ENCODE peak calls at places on chromosomes 13 and 19, in five cellular contexts. K, Z, A, U and I are unnamed samples.

GRCh38 chr19:56748443-56748842 is 76.9 kb upstream of the ZNF835 start:
- DNase-seq in K (no peak), Z (no peak), A (no peak), U (peak; percentile 14), I (peak; percentile 18)

GRCh38 chr13:32791545-32792172 is 205.4 kb downstream of the PDS5B start:
- DNase-seq in K (no peak), Z (no peak), A (no peak), U (no peak), I (no peak)

GRCh38 chr19:38288127-38288855 is 15.8 kb upstream of the C19orf33 start:
- DNase-seq in K (no peak), Z (peak; percentile 35), A (no peak), U (no peak), I (no peak)

GRCh38 chr19:1882089-1882785 is 3.1 kb downstream of the ABHD17A start:
- DNase-seq in K (no peak), Z (peak; percentile 72), A (no peak), U (no peak), I (no peak)

GRCh38 chr13:33290421-33290965 is 4.9 kb upstream of the STARD13 start:
- DNase-seq in K (no peak), Z (peak; percentile 69), A (no peak), U (no peak), I (no peak)

GRCh38 chr19:50003254-50003788 is 21.9 kb downstream of the VRK3 start:
- DNase-seq in K (no peak), Z (no peak), A (no peak), U (peak; percentile 7), I (no peak)

GRCh38 chr19:41691268-41691970 is 3.3 kb upstream of the CEACAM7 start:
- DNase-seq in K (no peak), Z (no peak), A (no peak), U (no peak), I (peak; percentile 49)

GRCh38 chr13:70723732-70724131 is 615.5 kb upstream of the KLHL1 start:
- DNase-seq in K (no peak), Z (no peak), A (no peak), U (peak; percentile 63), I (no peak)

GRCh38 chr19:40450664-40451063 is 6.5 kb upstream of the SERTAD3 start:
- DNase-seq in K (no peak), Z (peak; percentile 1), A (no peak), U (no peak), I (no peak)

GRCh38 chr19:796692-797527 is at the start of gene PTBP1:
- DNase-seq in K (peak; percentile 100), Z (peak; percentile 100), A (peak; percentile 100), U (peak; percentile 100), I (peak; percentile 100)
- H3K27ac ChIP-seq in K (peak within 1 kb of the TSS; percentile 91), Z (peak within 1 kb of the TSS; percentile 85), A (peak within 1 kb of the TSS; percentile 89), U (peak within 1 kb of the TSS; percentile 86), I (peak within 1 kb of the TSS; percentile 100)

DNA sequence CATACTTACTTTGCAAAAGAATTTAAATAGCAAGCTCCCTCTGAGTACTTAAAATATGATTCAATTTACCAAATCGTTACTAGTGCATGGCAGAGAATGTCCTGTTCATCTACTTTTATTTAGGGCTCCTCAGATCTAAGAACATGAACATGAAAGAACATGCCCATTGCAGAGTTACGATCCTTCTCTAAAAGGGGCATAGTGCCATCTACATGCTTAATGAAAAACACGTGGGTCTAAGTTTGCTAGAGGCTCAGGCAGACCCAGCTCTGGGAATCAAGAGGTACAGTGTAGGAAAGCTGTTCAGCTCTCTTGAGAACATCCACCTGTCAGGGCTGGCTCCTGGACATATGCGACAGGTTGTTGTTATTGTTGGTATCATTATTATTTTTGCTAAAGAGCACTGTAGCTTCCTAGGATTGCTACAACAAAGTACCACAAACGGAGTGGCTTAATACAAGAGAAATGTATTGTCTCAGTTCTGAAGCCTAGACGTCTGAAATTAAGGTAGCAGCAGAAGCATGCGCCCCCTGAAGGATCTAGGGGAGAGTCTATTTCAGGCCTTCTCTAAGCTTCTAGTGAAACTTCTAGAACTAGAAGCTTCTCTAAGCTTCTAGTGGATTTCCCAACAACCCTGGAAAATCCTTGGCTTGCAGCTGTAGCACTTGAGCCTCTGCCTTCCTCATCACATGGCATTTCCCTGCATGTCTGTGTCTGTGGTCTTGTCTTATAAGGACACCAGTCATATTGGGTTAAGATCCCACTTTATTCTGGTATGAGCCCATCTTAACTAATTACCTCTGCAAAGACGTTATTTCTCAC is 133.9 kb downstream of the DCT start:
- DNase-seq in K (no peak), Z (no peak), A (peak; percentile 28), U (peak; percentile 79), I (no peak)
- TF ChIP-seq CTCF in K (no peak), Z (no peak), A (no peak), U (peak; percentile 17), I (no peak)

GRCh38 chr19:51025809-51026553 is 435 bp downstream of the KLK11 start:
- DNase-seq in K (no peak), Z (peak; percentile 86), A (no peak), U (no peak), I (peak; percentile 42)
- H3K4me3 ChIP-seq in K (no peak overlapping the region), Z (no peak overlapping the region), A (no peak overlapping the region), U (no peak overlapping the region), I (peak overlapping the region; percentile 38)

GRCh38 chr19:46211201-46211881 is 18.2 kb upstream of the IGFL1 start:
- DNase-seq in K (no peak), Z (no peak), A (no peak), U (no peak), I (peak; percentile 61)
- H3K27ac ChIP-seq in K (no peak overlapping the region), Z (no peak overlapping the region), A (no peak overlapping the region), U (no peak overlapping the region), I (peak overlapping the region; percentile 81)